ENCODE peak calls at places on chromosomes 3 and 15, in eight cellular contexts. D, Q, U, T, M, P, R and C are unnamed samples.

GRCh38 chr3:12759693-12760565 is 870 bp upstream of the TMEM40 start:
- DNase-seq in U (no peak), R (no peak), Q (no peak), D (no peak), P (no peak), M (no peak), T (no peak), C (no peak)

GRCh38 chr15:25714538-25714840 is 148.6 kb downstream of the ATP10A start:
- DNase-seq in M (no peak), U (no peak), D (no peak), Q (no peak), R (no peak), P (no peak), T (no peak), C (no peak)

GRCh38 chr3:10242182-10243065 is 5.8 kb upstream of the TATDN2 start:
- DNase-seq in R (peak; percentile 62), P (no peak), D (peak; percentile 54), M (no peak), Q (no peak), U (peak; percentile 64), T (peak; percentile 72), C (no peak)

GRCh38 chr3:188348445-188349244 is 194.7 kb downstream of the LPP start:
- DNase-seq in U (no peak), T (no peak), Q (peak; percentile 88), R (no peak), D (peak; percentile 21), M (no peak), P (no peak), C (no peak)

GRCh38 chr15:69914960-69915359 is 182.8 kb downstream of the TLE3 start:
- DNase-seq in T (no peak), D (no peak), P (peak; percentile 22), Q (no peak), R (no peak), M (no peak), U (no peak), C (no peak)

GRCh38 chr3:186932281-186933181 is 2.2 kb downstream of the ST6GAL1 start:
- DNase-seq in P (peak; percentile 12), T (no peak), U (no peak), M (no peak), D (no peak), R (no peak), Q (no peak), C (no peak)

GRCh38 chr15:30023798-30024295 is 58.9 kb upstream of the GOLGA8J start:
- DNase-seq in M (no peak), P (no peak), R (no peak), U (no peak), Q (no peak), T (no peak), D (no peak), C (no peak)

GRCh38 chr3:69731080-69731479 is 8.2 kb upstream of the MITF start:
- DNase-seq in U (no peak), D (no peak), T (no peak), R (no peak), Q (no peak), P (no peak), M (no peak), C (no peak)

GRCh38 chr3:185659942-185660921 is 74.1 kb downstream of the SENP2 start:
- DNase-seq in P (peak; percentile 84), Q (peak; percentile 86), R (peak; percentile 75), T (peak; percentile 42), U (peak; percentile 54), M (peak; percentile 9), D (peak; percentile 82), C (peak; percentile 6)